ENCODE peak calls at places on chromosomes 5 and 9, in six cellular contexts. D is AG04450, J is Calu3, I is GM23338, H is hepatocyte, R is lung. W is an unnamed sample.

GRCh38 chr9:13020706-13021105 is 245.9 kb downstream of the LURAP1L start:
- DNase-seq in I (no peak), J (no peak), D (no peak), H (no peak), R (no peak), W (no peak)

GRCh38 chr9:76400534-76401096 is 6.4 kb upstream of the RFK start:
- DNase-seq in J (no peak), I (no peak), D (no peak), H (peak; percentile 14), R (no peak), W (no peak)

GRCh38 chr5:124790261-124790894 is 43.9 kb upstream of the ZNF608 start:
- DNase-seq in D (no peak), R (no peak), I (no peak), H (peak; percentile 24), J (no peak), W (no peak)

GRCh38 chr5:172175263-172175719 is 12.7 kb downstream of the STK10 start:
- DNase-seq in J (no peak), I (no peak), H (no peak), D (no peak), R (peak; percentile 66), W (no peak)

GRCh38 chr5:15191012-15191411 is 309.0 kb upstream of the FBXL7 start:
- DNase-seq in I (no peak), J (no peak), R (no peak), D (no peak), H (no peak), W (no peak)

GRCh38 chr9:100322954-100323536 is 29.7 kb downstream of the TEX10 start:
- DNase-seq in R (no peak), I (peak; percentile 70), H (peak; percentile 53), J (peak; percentile 2), D (no peak), W (peak; percentile 44)

GRCh38 chr9:131277673-131278420 is 1.5 kb upstream of the FAM78A start:
- DNase-seq in D (peak; percentile 50), H (peak; percentile 88), J (peak; percentile 45), R (peak; percentile 78), I (peak; percentile 96), W (peak; percentile 68)

GRCh38 chr9:114249424-114250234 is 73.3 kb upstream of the ORM1 start:
- DNase-seq in H (no peak), D (no peak), I (no peak), R (no peak), J (no peak), W (no peak)

GRCh38 chr9:38284039-38284767 is 108.3 kb upstream of the ALDH1B1 start:
- DNase-seq in I (no peak), H (no peak), J (no peak), R (no peak), D (no peak), W (no peak)

GRCh38 chr9:96169488-96169887 is 132.5 kb downstream of the HSD17B3 start:
- DNase-seq in H (peak; percentile 84), R (no peak), J (peak; percentile 23), D (no peak), I (peak; percentile 88), W (peak; percentile 60)

GRCh38 chr5:21680661-21681060 is 1172.5 kb downstream of the CDH12 start:
- DNase-seq in I (no peak), D (no peak), H (no peak), J (no peak), R (no peak), W (no peak)

GRCh38 chr5:31806566-31806965 is 167.6 kb downstream of the PDZD2 start:
- DNase-seq in R (no peak), H (no peak), D (no peak), I (no peak), J (no peak), W (no peak)

GRCh38 chr5:10655041-10655685 is 91.3 kb downstream of the ANKRD33B start:
- DNase-seq in R (no peak), J (no peak), D (no peak), H (no peak), I (no peak), W (no peak)

GRCh38 chr9:132498811-132499210 is 83.6 kb upstream of the BARHL1 start:
- DNase-seq in H (no peak), I (peak; percentile 52), D (no peak), R (no peak), J (no peak), W (no peak)

GRCh38 chr9:132141364-132141947 is 20.4 kb upstream of the NTNG2 start:
- DNase-seq in D (no peak), R (no peak), I (peak; percentile 48), J (no peak), H (no peak), W (peak; percentile 31)

GRCh38 chr9:132163876-132164603 is 2.2 kb downstream of the NTNG2 start:
- DNase-seq in D (no peak), R (no peak), J (no peak), I (peak; percentile 63), H (no peak), W (no peak)

GRCh38 chr9:2297771-2298170 is 282.6 kb downstream of the SMARCA2 start:
- DNase-seq in H (no peak), I (no peak), D (no peak), J (no peak), R (no peak), W (no peak)
- TF ChIP-seq CTCF in H (no peak), I (no peak), D (no peak), J (no peak), R (no peak), W (no peak)

GRCh38 chr5:150045512-150045911 is 40.8 kb downstream of the CSF1R start:
- DNase-seq in J (no peak), H (no peak), D (no peak), I (peak; percentile 46), R (no peak), W (no peak)
- TF ChIP-seq CTCF in J (no peak), H (no peak), D (no peak), I (peak; percentile 52), R (no peak), W (peak; percentile 20)

GRCh38 chr9:128150594-128151342 is 1.5 kb downstream of the LCN2 start:
- DNase-seq in H (no peak), J (peak; percentile 73), D (no peak), R (no peak), I (peak; percentile 91), W (no peak)
- TF ChIP-seq CTCF in H (no peak), J (peak; percentile 35), D (peak; percentile 25), R (no peak), I (peak; percentile 83), W (peak; percentile 37)

DNA sequence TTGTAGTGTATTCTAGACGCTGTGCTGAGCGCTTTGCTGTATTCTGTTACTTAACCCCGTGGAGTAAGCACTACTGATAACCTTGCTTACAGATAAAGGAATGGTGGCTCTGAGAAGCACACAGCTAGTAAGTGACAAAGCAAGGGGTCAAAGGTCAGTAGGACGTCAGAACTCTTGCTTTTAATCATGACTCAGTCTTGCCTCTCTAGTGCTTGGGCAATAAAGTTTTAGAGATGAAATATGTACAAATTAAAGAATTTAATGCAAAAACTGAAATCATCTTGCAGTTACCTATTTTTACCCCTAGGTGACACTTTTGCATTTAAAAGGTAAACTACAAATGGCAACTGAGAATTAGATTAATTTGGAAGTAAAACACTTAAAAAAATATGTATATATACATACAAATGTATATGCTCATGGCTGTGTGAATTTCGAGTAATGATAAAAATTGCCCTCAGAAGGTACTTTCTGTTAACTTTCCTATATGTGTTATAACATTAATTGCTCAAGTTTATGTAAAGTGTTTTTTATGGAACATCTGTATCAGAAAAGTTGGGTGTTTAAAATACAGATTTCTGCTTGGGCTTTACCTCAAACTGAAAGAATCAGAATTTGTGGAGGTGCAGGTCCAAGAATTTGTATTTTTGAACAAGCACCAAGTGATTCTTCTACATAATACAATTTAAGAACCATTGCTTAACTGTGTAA is 175.1 kb upstream of the DAB2 start:
- DNase-seq in D (no peak), H (peak; percentile 84), R (no peak), I (peak; percentile 24), J (no peak), W (no peak)
- TF ChIP-seq CTCF in D (peak; percentile 47), H (peak; percentile 65), R (no peak), I (no peak), J (peak; percentile 33), W (peak; percentile 78)

DNA sequence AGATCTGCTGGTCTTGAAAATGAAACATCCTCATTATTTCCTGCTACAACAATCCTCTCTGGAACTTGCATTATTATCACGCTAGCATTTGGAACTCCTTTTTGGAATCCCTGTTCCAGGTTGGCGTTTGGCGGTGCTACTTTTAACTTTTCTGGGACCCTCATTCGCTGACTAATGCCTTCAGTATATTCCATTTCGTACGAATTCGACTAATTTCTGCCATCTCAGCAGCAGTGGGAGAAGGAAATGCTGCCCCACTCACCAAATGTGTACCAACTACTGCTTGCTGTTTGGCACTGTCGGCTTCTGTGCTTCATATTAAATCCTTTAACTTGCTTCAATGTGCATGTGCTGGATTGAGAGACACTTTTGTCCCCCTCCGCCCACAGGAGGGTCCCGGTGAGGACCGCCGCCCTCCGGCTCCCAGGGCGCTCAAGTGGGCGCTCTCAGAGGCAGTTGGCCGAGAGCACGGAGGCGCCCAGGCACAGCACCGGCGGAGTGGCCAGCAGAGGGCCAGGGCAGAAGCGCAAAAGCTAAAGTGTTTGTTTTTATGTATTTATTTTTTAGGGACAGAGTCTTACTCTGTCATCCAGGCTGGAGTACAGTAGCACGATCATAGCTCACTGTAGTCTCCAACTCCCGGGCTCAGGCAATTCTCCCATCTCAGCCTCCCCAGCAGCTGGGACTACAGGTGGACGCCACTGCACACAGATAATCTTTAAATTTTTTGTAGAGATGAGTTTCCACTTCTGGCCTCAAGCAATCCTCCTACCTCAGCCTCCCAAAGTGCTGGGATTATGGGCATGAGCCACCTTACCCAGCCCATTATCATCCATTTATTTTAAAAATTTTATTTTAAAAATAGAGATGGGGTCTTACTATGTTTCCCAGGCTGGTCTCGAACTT is 11.9 kb downstream of the PDE6A start:
- DNase-seq in R (no peak), H (no peak), J (no peak), D (no peak), I (peak; percentile 72), W (no peak)
- TF ChIP-seq CTCF in R (no peak), H (peak; percentile 21), J (no peak), D (peak; percentile 45), I (peak; percentile 55), W (peak; percentile 44)

GRCh38 chr5:103523319-103523718 is 39.3 kb downstream of the NUDT12 start:
- DNase-seq in J (peak; percentile 50), I (no peak), R (no peak), H (peak; percentile 66), D (no peak), W (no peak)

GRCh38 chr5:103522586-103522985 is 40.0 kb downstream of the NUDT12 start:
- DNase-seq in J (no peak), H (peak; percentile 43), R (peak; percentile 29), D (no peak), I (peak; percentile 18), W (no peak)

GRCh38 chr5:103525366-103525765 is 37.2 kb downstream of the NUDT12 start:
- DNase-seq in I (no peak), R (no peak), H (no peak), J (no peak), D (no peak), W (no peak)

GRCh38 chr5:103514381-103514780 is 48.2 kb downstream of the NUDT12 start:
- DNase-seq in J (no peak), R (no peak), D (no peak), H (no peak), I (no peak), W (no peak)

DNA sequence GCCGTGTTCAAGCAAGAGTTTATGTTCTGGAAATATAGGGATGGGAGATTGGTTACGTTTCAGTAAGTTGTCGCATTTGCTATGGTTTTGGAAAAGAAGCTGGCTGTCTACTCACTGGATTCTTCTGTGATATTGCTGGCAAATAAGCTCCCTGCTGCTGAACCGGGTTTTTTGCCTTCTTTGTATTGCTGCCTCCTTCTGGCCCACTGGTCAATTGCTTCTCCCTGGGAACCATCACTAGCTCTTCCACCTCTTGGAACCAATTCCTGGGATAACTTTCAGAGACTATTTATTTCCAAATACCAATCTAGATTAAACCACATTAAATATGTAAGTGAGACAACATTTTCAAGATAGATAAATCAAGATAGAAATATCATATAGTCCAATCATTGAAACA is 43.0 kb downstream of the NUDT12 start:
- DNase-seq in I (peak; percentile 77), J (peak; percentile 20), R (no peak), H (peak; percentile 19), D (no peak), W (no peak)
- TF ChIP-seq CTCF in I (peak; percentile 81), J (no peak), R (no peak), H (peak; percentile 25), D (peak; percentile 40), W (peak; percentile 49)